ENCODE peak calls at places on chromosomes 2 and 18, in seven cellular contexts. B, W, P, V, J, T and R are unnamed samples.

GRCh38 chr18:12597775-12598174 is 60.1 kb downstream of the SPIRE1 start:
- DNase-seq in P (no peak), B (peak; percentile 79), J (no peak), V (peak; percentile 84), W (no peak), T (peak; percentile 90), R (no peak)

GRCh38 chr2:118859157-118859770 is 11.8 kb upstream of the EN1 start:
- DNase-seq in J (no peak), P (peak; percentile 25), B (no peak), V (no peak), W (no peak), T (no peak), R (no peak)

GRCh38 chr2:63735263-63735662 is 106.4 kb upstream of the UGP2 start:
- DNase-seq in W (no peak), B (peak; percentile 52), J (no peak), T (peak; percentile 60), V (no peak), P (no peak), R (no peak)

GRCh38 chr2:46655551-46656436 is 176.4 kb downstream of the TMEM247 start:
- DNase-seq in B (no peak), J (no peak), T (peak; percentile 55), P (no peak), W (no peak), V (peak; percentile 90), R (no peak)

GRCh38 chr2:191678437-191679110 is 638 bp downstream of the NABP1 start:
- DNase-seq in T (no peak), V (peak; percentile 36), W (peak; percentile 80), B (no peak), P (peak; percentile 52), J (peak; percentile 76), R (peak; percentile 22)

GRCh38 chr2:85264471-85264870 is 63.3 kb downstream of the TGOLN2 start:
- DNase-seq in J (no peak), V (peak; percentile 47), B (peak; percentile 43), W (no peak), P (no peak), T (peak; percentile 33), R (no peak)

GRCh38 chr2:54015809-54016703 is 45.3 kb upstream of the PSME4 start:
- DNase-seq in T (peak; percentile 88), V (peak; percentile 50), W (no peak), B (peak; percentile 76), J (no peak), P (no peak), R (no peak)

GRCh38 chr18:58887613-58887963 is 22.9 kb downstream of the ZNF532 start:
- DNase-seq in P (no peak), W (peak; percentile 32), V (peak; percentile 67), J (peak; percentile 35), B (peak; percentile 75), T (no peak), R (no peak)

GRCh38 chr18:13039806-13040205 is 48.6 kb downstream of the CEP192 start:
- DNase-seq in V (no peak), W (no peak), J (no peak), T (no peak), B (no peak), P (no peak), R (no peak)

GRCh38 chr2:190435031-190435677 is 27.0 kb downstream of the MFSD6 start:
- DNase-seq in W (no peak), B (no peak), P (no peak), T (no peak), J (no peak), V (no peak), R (no peak)

GRCh38 chr2:134336352-134336751 is 82.5 kb downstream of the MGAT5 start:
- DNase-seq in P (no peak), J (no peak), T (peak; percentile 4), W (peak; percentile 76), V (no peak), B (no peak), R (no peak)

GRCh38 chr2:126634273-126634861 is 21.6 kb upstream of the GYPC start:
- DNase-seq in T (peak; percentile 17), V (no peak), J (peak; percentile 76), P (peak; percentile 48), B (no peak), W (peak; percentile 51), R (no peak)

GRCh38 chr18:79493211-79493800 is 97.6 kb downstream of the NFATC1 start:
- DNase-seq in P (no peak), J (no peak), T (no peak), B (no peak), V (no peak), W (no peak), R (no peak)

GRCh38 chr2:2296400-2296799 is 34.7 kb downstream of the MYT1L start:
- DNase-seq in V (no peak), P (no peak), J (no peak), W (no peak), T (no peak), B (no peak), R (no peak)

GRCh38 chr2:2292381-2292780 is 38.7 kb downstream of the MYT1L start:
- DNase-seq in W (no peak), V (no peak), P (no peak), T (no peak), B (no peak), J (no peak), R (no peak)

GRCh38 chr2:2294183-2294675 is 36.8 kb downstream of the MYT1L start:
- DNase-seq in P (no peak), T (no peak), W (no peak), V (no peak), J (no peak), B (no peak), R (no peak)

GRCh38 chr2:2293527-2294089 is 37.5 kb downstream of the MYT1L start:
- DNase-seq in W (no peak), P (no peak), J (no peak), B (no peak), T (no peak), V (no peak), R (no peak)

GRCh38 chr2:2291500-2292260 is 39.4 kb downstream of the MYT1L start:
- DNase-seq in P (peak; percentile 74), T (no peak), J (peak; percentile 89), V (no peak), B (no peak), W (no peak), R (no peak)
- TF ChIP-seq CTCF in P (peak; percentile 62), T (no peak), J (peak; percentile 81), V (no peak), B (peak; percentile 49), W (no peak), R (no peak)

DNA sequence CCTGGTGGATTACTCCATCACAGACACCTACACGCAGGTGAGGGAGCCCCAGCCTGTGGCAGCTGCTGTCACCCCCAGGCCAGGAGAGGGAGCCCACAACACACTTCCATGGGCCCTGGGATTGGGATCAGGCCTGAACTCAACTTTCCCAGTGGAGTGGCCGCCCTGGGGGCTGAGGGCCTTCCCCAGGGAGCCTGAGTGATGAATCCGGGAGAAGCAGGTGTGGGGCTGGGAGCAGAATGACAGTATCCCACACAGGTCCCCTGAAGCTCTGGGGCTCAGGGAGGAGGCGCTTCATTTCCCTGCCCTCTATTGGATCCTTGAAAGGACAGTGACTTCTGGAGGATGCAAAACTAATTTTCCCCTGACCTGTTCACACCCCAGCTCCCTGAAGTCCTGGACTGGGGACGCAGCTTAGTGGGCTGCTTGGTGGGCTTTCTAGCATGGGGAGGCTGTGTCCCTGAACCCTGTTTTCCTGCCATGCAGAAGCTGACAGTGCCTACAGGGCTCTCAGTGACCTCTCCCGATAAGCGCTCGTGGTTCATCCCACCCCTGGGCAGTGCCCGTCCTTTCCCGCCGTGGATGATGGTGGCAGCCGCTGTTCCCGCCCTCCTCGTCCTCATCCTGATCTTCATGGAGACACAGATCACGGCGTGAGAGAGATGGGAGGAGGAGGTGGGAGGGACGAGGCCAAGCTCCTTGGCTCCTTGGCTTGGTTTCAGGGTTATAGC is 11.0 kb downstream of the SLC4A3 start:
- DNase-seq in B (no peak), T (no peak), P (peak; percentile 32), W (no peak), J (peak; percentile 79), V (no peak), R (no peak)
- TF ChIP-seq CTCF in B (peak; percentile 29), T (peak; percentile 12), P (peak; percentile 38), W (no peak), J (peak; percentile 57), V (no peak), R (no peak)

DNA sequence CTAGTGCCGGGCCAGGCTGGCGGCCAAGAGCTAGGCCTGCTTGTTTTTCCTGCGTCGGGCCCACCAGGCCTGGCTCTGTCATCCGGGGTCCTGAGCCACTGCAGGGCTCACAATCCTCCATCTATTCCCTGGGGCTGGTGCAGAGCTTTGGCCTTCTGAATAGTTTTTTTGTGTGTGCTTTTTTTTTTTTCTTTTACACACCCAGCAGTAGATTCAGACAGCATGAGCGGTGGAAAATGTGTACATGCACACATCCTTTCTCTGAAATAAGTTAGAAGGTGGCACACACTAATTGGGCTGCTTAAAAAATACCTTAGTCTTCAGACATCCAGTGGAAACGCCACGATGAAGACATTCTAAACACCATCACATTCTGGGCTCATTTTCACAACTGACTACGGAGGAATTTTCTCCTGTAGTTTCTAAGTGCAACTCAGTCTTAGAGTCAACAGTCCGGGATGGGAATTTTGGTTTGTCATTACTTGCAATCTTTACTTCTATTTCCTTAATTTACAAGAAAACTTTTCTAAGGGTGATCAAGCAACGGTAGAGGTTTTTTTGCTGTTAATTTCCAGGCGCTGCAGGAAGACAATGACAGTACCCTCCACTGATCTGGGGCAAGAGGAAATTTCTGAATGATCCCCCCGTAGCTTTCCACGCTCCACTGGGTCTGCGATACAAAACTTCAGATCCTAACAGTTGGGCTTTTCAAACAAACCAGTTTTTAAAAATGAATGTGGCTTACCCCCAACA is 6.0 kb downstream of the ZFP36L2 start:
- DNase-seq in W (no peak), P (no peak), J (no peak), B (no peak), T (peak; percentile 42), V (no peak), R (no peak)
- TF ChIP-seq CTCF in W (no peak), P (no peak), J (no peak), B (no peak), T (no peak), V (no peak), R (no peak)

GRCh38 chr18:44916429-44917183 is 235.9 kb downstream of the SETBP1 start:
- DNase-seq in T (no peak), V (no peak), B (peak; percentile 30), J (no peak), P (no peak), W (no peak), R (no peak)
- TF ChIP-seq CTCF in T (no peak), V (no peak), B (no peak), J (no peak), P (no peak), W (no peak), R (no peak)